ENCODE peak calls at places on chromosomes 1 and 21, in eight cellular contexts. K is nephron progenitor cell; U is CD8-positive, alpha-beta T cell; A is AG09309; Z is heart right ventricle; G is GM10248; V is AG04449; W is omental fat pad. E is an unnamed sample.

GRCh38 chr21:39863111-39863510 is 4.1 kb upstream of the PCP4 start:
- DNase-seq in W (no peak), A (no peak), U (no peak), G (no peak), V (no peak), K (no peak), Z (no peak), E (no peak)

GRCh38 chr1:18948913-18949688 is 7.4 kb downstream of the IFFO2 start:
- DNase-seq in V (no peak), W (no peak), K (peak), G (no peak), Z (no peak), A (no peak), U (no peak), E (no peak)

GRCh38 chr1:210653771-210654170 is 325.1 kb downstream of the HHAT start:
- DNase-seq in V (no peak), A (no peak), Z (no peak), W (no peak), K (no peak), G (no peak), U (no peak), E (no peak)

GRCh38 chr21:44337941-44338895 is 972 bp downstream of the CFAP410 start:
- DNase-seq in K (peak), V (peak), W (no peak), G (peak), A (no peak), U (no peak), Z (peak), E (no peak)

GRCh38 chr1:53546409-53547155 is 87.4 kb downstream of the DMRTB1 start:
- DNase-seq in W (peak), U (no peak), A (no peak), G (no peak), V (no peak), Z (no peak), K (no peak), E (no peak)

GRCh38 chr1:217881607-217882332 is 250.6 kb downstream of the SPATA17 start:
- DNase-seq in K (no peak), Z (no peak), A (no peak), U (no peak), V (no peak), W (no peak), G (no peak), E (no peak)

GRCh38 chr1:155178441-155179106 is 4.9 kb downstream of the TRIM46 start:
- DNase-seq in K (no peak), W (peak), G (no peak), V (no peak), A (no peak), U (no peak), Z (no peak), E (peak)

GRCh38 chr1:206672011-206672688 is 12.6 kb upstream of the MAPKAPK2 start:
- DNase-seq in A (no peak), V (no peak), K (no peak), U (no peak), Z (no peak), W (no peak), G (no peak), E (no peak)

GRCh38 chr1:63261736-63262142 is 60.6 kb upstream of the FOXD3 start:
- DNase-seq in K (no peak), G (no peak), A (no peak), V (no peak), W (no peak), U (no peak), Z (peak), E (no peak)

GRCh38 chr1:163307479-163308171 is 14.1 kb upstream of the NUF2 start:
- DNase-seq in G (no peak), Z (no peak), A (peak), K (no peak), U (no peak), V (peak), W (no peak), E (no peak)

GRCh38 chr1:192927496-192927895 is 118.7 kb downstream of the RGS2 start:
- DNase-seq in Z (no peak), W (no peak), K (no peak), G (no peak), V (no peak), U (no peak), A (no peak), E (no peak)

GRCh38 chr1:110674337-110675059 is at the start of gene KCNA3:
- DNase-seq in Z (peak), A (no peak), K (peak), W (no peak), G (peak), U (peak), V (no peak), E (peak)

GRCh38 chr1:196302981-196303380 is 305.3 kb downstream of the KCNT2 start:
- DNase-seq in V (no peak), W (no peak), K (no peak), G (no peak), Z (no peak), A (no peak), U (no peak), E (no peak)

GRCh38 chr1:224502459-224503160 is 68.0 kb upstream of the WDR26 start:
- DNase-seq in A (no peak), U (no peak), K (no peak), V (no peak), Z (no peak), G (no peak), W (no peak), E (no peak)

GRCh38 chr1:223197923-223198627 is 55.0 kb upstream of the TLR5 start:
- DNase-seq in K (no peak), Z (no peak), V (no peak), W (no peak), U (no peak), A (no peak), G (no peak), E (no peak)

GRCh38 chr1:54926955-54927354 is 40.0 kb upstream of the DHCR24 start:
- DNase-seq in U (no peak), A (no peak), K (no peak), W (no peak), G (no peak), V (no peak), Z (no peak), E (no peak)

GRCh38 chr1:59061876-59062275 is 235.0 kb upstream of the FGGY start:
- DNase-seq in Z (peak), W (no peak), U (no peak), A (peak), K (no peak), G (no peak), V (peak), E (no peak)

GRCh38 chr1:151839457-151840409 is at the start of gene C2CD4D:
- DNase-seq in A (no peak), V (no peak), G (peak), W (no peak), U (peak), K (peak), Z (no peak), E (no peak)
- TF ChIP-seq CTCF in A (no peak), V (no peak), G (no peak), W (no peak), U (no peak), K (no peak), Z (no peak), E (no peak)

GRCh38 chr1:93434088-93434487 is 13.8 kb upstream of the FNBP1L start:
- DNase-seq in V (no peak), G (no peak), W (no peak), K (no peak), U (no peak), Z (no peak), A (no peak), E (no peak)

GRCh38 chr1:93436496-93436895 is 11.4 kb upstream of the FNBP1L start:
- DNase-seq in W (no peak), U (no peak), Z (no peak), V (no peak), K (no peak), G (no peak), A (no peak), E (no peak)

GRCh38 chr1:93433407-93433961 is 14.4 kb upstream of the FNBP1L start:
- DNase-seq in G (no peak), U (no peak), K (no peak), Z (no peak), A (no peak), W (no peak), V (no peak), E (no peak)

GRCh38 chr1:93435443-93435842 is 12.5 kb upstream of the FNBP1L start:
- DNase-seq in W (no peak), Z (no peak), A (no peak), G (no peak), K (no peak), V (no peak), U (no peak), E (no peak)

DNA sequence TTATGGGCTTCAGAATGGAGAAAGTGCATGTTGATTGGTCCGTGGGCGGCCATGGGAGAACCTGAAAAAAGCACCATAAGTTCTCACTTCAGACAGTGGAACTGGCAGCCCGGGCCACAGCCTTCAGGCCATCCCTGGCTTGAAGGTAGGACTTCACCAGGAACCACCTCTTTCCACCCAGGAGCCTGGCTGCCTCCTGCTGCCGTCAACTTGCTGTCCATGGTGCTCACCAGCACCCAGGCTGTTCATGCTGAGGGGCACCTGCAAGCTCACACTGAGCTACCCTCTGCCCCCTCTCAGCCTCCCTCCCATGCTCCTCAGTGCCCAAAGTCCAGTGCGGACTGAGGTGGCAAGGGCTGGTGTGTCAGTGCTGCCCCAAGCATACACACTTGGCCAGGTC is 12.9 kb upstream of the FNBP1L start:
- DNase-seq in G (no peak), W (no peak), A (no peak), K (no peak), U (no peak), V (no peak), Z (no peak), E (no peak)
- TF ChIP-seq CTCF in G (no peak), W (no peak), A (no peak), K (no peak), U (no peak), V (no peak), Z (no peak), E (no peak)

GRCh38 chr1:42926870-42927242 is 31.8 kb downstream of the SLC2A1 start:
- DNase-seq in U (no peak), Z (no peak), V (no peak), G (no peak), A (no peak), W (no peak), K (no peak), E (no peak)
- TF ChIP-seq CTCF in U (no peak), Z (no peak), V (no peak), G (no peak), A (no peak), W (no peak), K (no peak), E (no peak)

DNA sequence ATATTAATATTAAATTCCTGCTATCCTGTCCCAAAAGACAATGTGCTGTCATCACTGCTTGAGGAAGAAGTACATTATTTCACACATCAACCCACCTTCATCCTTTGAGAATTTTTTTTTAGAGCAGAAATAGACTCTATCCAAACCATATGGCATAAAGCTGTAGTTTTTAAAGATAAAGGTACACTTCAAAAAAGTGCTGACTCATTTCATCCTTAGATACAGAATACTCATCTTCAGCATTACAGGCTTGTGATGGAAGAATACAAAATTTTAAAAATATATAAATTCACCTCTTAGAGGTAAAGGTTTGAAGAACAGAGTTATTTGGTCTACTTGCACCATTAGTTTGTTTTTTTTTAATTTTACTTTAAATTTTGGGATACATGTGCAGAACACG is 126.7 kb upstream of the ERG start:
- DNase-seq in G (no peak), U (no peak), V (no peak), K (no peak), W (no peak), A (no peak), Z (no peak), E (no peak)
- TF ChIP-seq CTCF in G (no peak), U (no peak), V (no peak), K (no peak), W (no peak), A (no peak), Z (no peak), E (no peak)

E was measured in D721Med.